ENCODE peak calls at places on chromosome 3, in four cellular contexts. Q is WTC11, T is HepG2, J is K562. Y is an unnamed sample.
A peak's percentile ranks its signal among the peaks of the same experiment; 100 is the strongest.

GRCh38 chr3:14511971-14512943 is 27.9 kb downstream of the GRIP2 start:
- DNase-seq in Q (no peak), J (no peak), T (no peak), Y (no peak)

GRCh38 chr3:140954576-140954975 is 12.9 kb downstream of the SLC25A36 start:
- DNase-seq in J (no peak), T (no peak), Q (no peak), Y (no peak)

GRCh38 chr3:149494022-149494758 is 19.7 kb downstream of the TM4SF4 start:
- DNase-seq in Q (peak; percentile 82), T (peak; percentile 64), J (peak; percentile 45), Y (no peak)

GRCh38 chr3:184085389-184085852 is 11.4 kb upstream of the HTR3E start:
- DNase-seq in Q (no peak), T (no peak), J (peak; percentile 46), Y (no peak)

GRCh38 chr3:184645304-184645703 is 66.6 kb downstream of the MAGEF1 start:
- DNase-seq in J (no peak), Q (no peak), T (peak; percentile 10), Y (no peak)

GRCh38 chr3:195135921-195136320 is 135.0 kb downstream of the XXYLT1 start:
- DNase-seq in J (no peak), Q (no peak), T (no peak), Y (no peak)

GRCh38 chr3:120894285-120894684 is 13.7 kb upstream of the STXBP5L start:
- DNase-seq in Q (no peak), T (no peak), J (no peak), Y (no peak)

GRCh38 chr3:27533718-27534578 is 49.8 kb upstream of the SLC4A7 start:
- DNase-seq in Q (peak; percentile 77), T (peak; percentile 88), J (no peak), Y (peak; percentile 48)

GRCh38 chr3:48919215-48920138 is 835 bp downstream of the ARIH2 start:
- DNase-seq in T (peak; percentile 74), Q (no peak), J (peak; percentile 57), Y (no peak)

GRCh38 chr3:172836390-172836997 is 86.0 kb downstream of the ECT2 start:
- DNase-seq in Q (peak; percentile 40), T (peak; percentile 35), J (peak; percentile 36), Y (no peak)

GRCh38 chr3:171268677-171269076 is 191.5 kb downstream of the TNIK start:
- DNase-seq in Q (no peak), T (no peak), J (no peak), Y (no peak)

GRCh38 chr3:133979553-133979952 is 50.2 kb downstream of the SLCO2A1 start:
- DNase-seq in T (no peak), J (no peak), Q (no peak), Y (no peak)

GRCh38 chr3:135017494-135017893 is 222.4 kb downstream of the EPHB1 start:
- DNase-seq in Q (no peak), J (no peak), T (no peak), Y (no peak)

GRCh38 chr3:12185172-12185710 is 26.5 kb upstream of the TIMP4 start:
- DNase-seq in T (no peak), Q (no peak), J (no peak), Y (no peak)

GRCh38 chr3:126130981-126131750 is 47.2 kb upstream of the SLC41A3 start:
- DNase-seq in Q (peak; percentile 5), J (no peak), T (no peak), Y (no peak)

GRCh38 chr3:55935241-55935640 is 448.1 kb upstream of the WNT5A start:
- DNase-seq in J (no peak), Q (no peak), T (no peak), Y (no peak)

GRCh38 chr3:7285502-7285901 is 424.6 kb downstream of the GRM7 start:
- DNase-seq in J (no peak), Q (peak; percentile 13), T (no peak), Y (no peak)

GRCh38 chr3:180630360-180630759 is 28.4 kb downstream of the TTC14 start:
- DNase-seq in Q (no peak), T (no peak), J (no peak), Y (no peak)

GRCh38 chr3:180631317-180631716 is 29.4 kb downstream of the TTC14 start:
- DNase-seq in Q (no peak), T (no peak), J (no peak), Y (no peak)

DNA sequence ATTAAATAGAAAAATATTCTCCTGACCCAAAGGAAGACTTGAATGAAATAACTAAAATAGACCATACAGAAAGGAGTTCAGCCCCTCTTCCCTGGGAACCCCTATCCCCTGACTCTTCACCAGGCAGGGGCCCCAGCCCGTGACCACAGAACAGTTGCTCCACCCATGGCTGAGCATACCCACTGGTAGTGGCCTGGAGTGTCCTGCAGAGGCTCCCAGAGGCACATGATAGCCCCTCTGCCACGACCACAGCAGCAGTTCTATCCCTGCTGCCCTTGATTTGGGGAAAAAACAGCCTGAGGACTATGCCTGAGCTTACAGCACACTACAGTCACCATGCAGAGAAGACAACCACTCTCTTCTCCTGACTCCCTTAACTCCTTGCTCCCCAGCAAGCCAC is 31.8 kb downstream of the TTC14 start:
- DNase-seq in J (no peak), Q (peak; percentile 32), T (no peak), Y (no peak)
- TF ChIP-seq ETV6 in J (no peak), Q (no peak), T (no peak), Y (no peak)

DNA sequence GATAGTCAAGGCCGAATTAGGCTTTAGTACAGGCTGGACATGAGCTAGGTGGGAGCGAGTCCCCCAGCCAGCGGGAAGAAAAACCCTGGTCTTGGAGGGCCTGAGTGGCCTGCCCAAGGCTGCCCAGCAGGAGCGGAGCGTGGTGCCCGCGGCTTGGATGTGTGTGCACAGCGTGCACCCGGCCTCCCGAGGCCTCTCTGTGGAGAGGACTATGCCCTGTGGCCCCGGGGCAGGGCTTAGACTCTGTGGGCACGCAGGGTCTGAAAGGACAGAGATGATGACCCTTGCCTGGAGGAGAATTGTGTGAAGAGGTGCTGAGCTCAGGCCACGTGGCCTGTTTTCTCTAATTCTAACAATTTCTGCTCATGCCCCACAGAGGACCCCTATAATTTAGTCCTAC is 124.6 kb upstream of the IQSEC1 start:
- DNase-seq in J (no peak), Q (no peak), T (no peak), Y (no peak)
- TF ChIP-seq SP1 in J (no peak), Q (no peak), T (no peak), Y (no peak)

DNA sequence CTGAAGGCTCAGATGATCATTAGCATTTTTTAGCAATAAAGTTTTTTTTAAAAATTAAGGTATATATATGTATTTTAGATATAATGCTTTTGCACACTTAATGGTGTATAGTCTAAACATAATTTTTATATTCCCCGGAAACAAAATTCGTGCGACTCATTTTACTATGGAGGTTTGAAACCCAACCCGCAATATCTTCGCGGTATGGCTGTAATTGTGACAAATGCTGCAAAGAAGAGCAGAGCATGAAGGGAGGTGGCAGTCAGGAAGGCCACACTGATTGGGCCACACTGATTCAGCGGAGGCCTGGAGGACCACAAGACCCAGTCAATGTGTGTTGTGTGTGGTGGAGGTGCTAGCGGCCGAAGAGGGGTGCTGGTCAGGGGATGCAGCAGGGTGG is 4.5 kb upstream of the CYP8B1 start:
- DNase-seq in J (no peak), Q (no peak), T (no peak), Y (no peak)
- TF ChIP-seq ETV6 in J (no peak), Q (no peak), T (no peak), Y (no peak)

DNA sequence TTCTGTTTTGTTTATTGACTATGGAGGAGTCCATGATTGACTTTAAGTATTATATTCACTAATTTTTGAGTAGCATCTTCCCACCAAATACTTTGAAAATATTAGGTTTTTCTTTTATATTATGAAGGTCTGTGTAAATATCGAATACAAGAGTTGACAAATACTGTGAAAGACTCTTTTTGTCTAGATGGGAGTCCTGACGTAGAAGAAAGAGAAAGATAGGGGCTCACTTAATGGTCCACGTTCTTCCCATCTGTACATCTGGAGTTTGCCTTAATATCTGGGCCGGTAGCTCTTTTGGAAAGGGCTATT is 7.8 kb upstream of the UTS2B start:
- DNase-seq in T (no peak), J (peak; percentile 9), Q (no peak), Y (no peak)
- TF ChIP-seq SP1 in T (no peak), J (no peak), Q (no peak), Y (no peak)

GRCh38 chr3:185979721-185980121 is 41.9 kb upstream of the TRA2B start:
- DNase-seq in Q (no peak), J (no peak), T (no peak), Y (no peak)
- TF ChIP-seq ETV6 in Q (no peak), J (no peak), T (no peak), Y (no peak)

GRCh38 chr3:57692404-57693191 is at the start of gene DENND6A:
- DNase-seq in T (peak; percentile 87), J (peak; percentile 94), Q (peak; percentile 90), Y (peak; percentile 69)

GRCh38 chr3:57689367-57690053 is 3.4 kb downstream of the DENND6A start:
- DNase-seq in Q (no peak), J (peak; percentile 11), T (no peak), Y (no peak)

GRCh38 chr3:57694146-57694545 is 1.3 kb upstream of the DENND6A start:
- DNase-seq in J (no peak), T (no peak), Q (no peak), Y (no peak)

GRCh38 chr3:57688291-57688690 is 4.6 kb downstream of the DENND6A start:
- DNase-seq in T (no peak), Q (no peak), J (no peak), Y (no peak)

GRCh38 chr3:57691411-57692133 is 1.3 kb downstream of the DENND6A start:
- DNase-seq in T (no peak), Q (no peak), J (no peak), Y (no peak)
- TF ChIP-seq SP1 in T (no peak), Q (no peak), J (no peak), Y (no peak)

GRCh38 chr3:61875073-61875472 is 313.7 kb downstream of the PTPRG start:
- DNase-seq in J (no peak), Q (no peak), T (no peak), Y (no peak)

GRCh38 chr3:61877359-61877770 is 316.0 kb downstream of the PTPRG start:
- DNase-seq in T (peak; percentile 25), Q (no peak), J (no peak), Y (peak; percentile 17)

GRCh38 chr3:61875976-61876671 is 314.8 kb downstream of the PTPRG start:
- DNase-seq in J (no peak), Q (no peak), T (no peak), Y (no peak)

GRCh38 chr3:61875488-61875887 is 314.1 kb downstream of the PTPRG start:
- DNase-seq in Q (no peak), J (no peak), T (no peak), Y (no peak)

GRCh38 chr3:61876797-61877196 is 315.4 kb downstream of the PTPRG start:
- DNase-seq in J (no peak), Q (no peak), T (no peak), Y (no peak)
- TF ChIP-seq ETV6 in J (no peak), Q (no peak), T (no peak), Y (no peak)

GRCh38 chr3:123094492-123094891 is 27.7 kb downstream of the PDIA5 start:
- DNase-seq in T (no peak), Q (no peak), J (no peak), Y (no peak)

GRCh38 chr3:123096126-123096525 is 29.3 kb downstream of the PDIA5 start:
- DNase-seq in T (no peak), J (no peak), Q (no peak), Y (no peak)

GRCh38 chr3:123094914-123095313 is 28.1 kb downstream of the PDIA5 start:
- DNase-seq in J (no peak), Q (no peak), T (no peak), Y (no peak)

GRCh38 chr3:123098411-123099330 is 31.8 kb downstream of the PDIA5 start:
- DNase-seq in J (no peak), Q (no peak), T (no peak), Y (no peak)

GRCh38 chr3:123096701-123097100 is 29.9 kb downstream of the PDIA5 start:
- DNase-seq in T (no peak), Q (no peak), J (no peak), Y (no peak)
- TF ChIP-seq SP1 in T (no peak), Q (no peak), J (no peak), Y (no peak)

Y was measured in GM12878.